ENCODE peak calls at places on chromosome 17, in nine cellular contexts. One of them, this sample, is unnamed.

GRCh38 chr17:74606050-74606449 is 14.0 kb upstream of the CD300LD start:
- DNase-seq in naive thymus-derived CD8-positive, alpha-beta T cell: no peak
- DNase-seq in endothelial cell: no peak
- DNase-seq in head of caudate nucleus: no peak
- DNase-seq in WTC11: no peak
- DNase-seq in NCI-H1105 treated with DMSO at 0.1 percent for 48 hours: no peak
- DNase-seq in CD8-positive, alpha-beta T cell: no peak
- DNase-seq in GM23248: no peak
- DNase-seq in H54: no peak
- DNase-seq in this sample: no peak

GRCh38 chr17:1229354-1229890 is 40.8 kb upstream of the BHLHA9 start:
- DNase-seq in naive thymus-derived CD8-positive, alpha-beta T cell: peak
- DNase-seq in endothelial cell: peak
- DNase-seq in head of caudate nucleus: peak
- DNase-seq in WTC11: peak
- DNase-seq in NCI-H1105 treated with DMSO at 0.1 percent for 48 hours: no peak
- DNase-seq in CD8-positive, alpha-beta T cell: no peak
- DNase-seq in GM23248: peak
- DNase-seq in H54: no peak
- DNase-seq in this sample: peak

GRCh38 chr17:43927101-43927935 is 15.0 kb downstream of the PPY start:
- DNase-seq in naive thymus-derived CD8-positive, alpha-beta T cell: peak
- DNase-seq in endothelial cell: no peak
- DNase-seq in head of caudate nucleus: no peak
- DNase-seq in WTC11: no peak
- DNase-seq in NCI-H1105 treated with DMSO at 0.1 percent for 48 hours: no peak
- DNase-seq in CD8-positive, alpha-beta T cell: no peak
- DNase-seq in GM23248: peak
- DNase-seq in H54: no peak
- DNase-seq in this sample: no peak

GRCh38 chr17:46944931-46945330 is 22.0 kb downstream of the GOSR2 start:
- DNase-seq in naive thymus-derived CD8-positive, alpha-beta T cell: no peak
- DNase-seq in endothelial cell: no peak
- DNase-seq in head of caudate nucleus: no peak
- DNase-seq in WTC11: no peak
- DNase-seq in NCI-H1105 treated with DMSO at 0.1 percent for 48 hours: no peak
- DNase-seq in CD8-positive, alpha-beta T cell: no peak
- DNase-seq in GM23248: peak
- DNase-seq in H54: no peak
- DNase-seq in this sample: no peak

GRCh38 chr17:70597774-70598173 is 428.4 kb downstream of the KCNJ2 start:
- DNase-seq in naive thymus-derived CD8-positive, alpha-beta T cell: no peak
- DNase-seq in endothelial cell: no peak
- DNase-seq in head of caudate nucleus: no peak
- DNase-seq in WTC11: no peak
- DNase-seq in NCI-H1105 treated with DMSO at 0.1 percent for 48 hours: peak
- DNase-seq in CD8-positive, alpha-beta T cell: no peak
- DNase-seq in GM23248: no peak
- DNase-seq in H54: no peak
- DNase-seq in this sample: no peak

GRCh38 chr17:29958947-29959657 is 17.7 kb downstream of the EFCAB5 start:
- DNase-seq in naive thymus-derived CD8-positive, alpha-beta T cell: no peak
- DNase-seq in endothelial cell: no peak
- DNase-seq in head of caudate nucleus: no peak
- DNase-seq in WTC11: no peak
- DNase-seq in NCI-H1105 treated with DMSO at 0.1 percent for 48 hours: no peak
- DNase-seq in CD8-positive, alpha-beta T cell: no peak
- DNase-seq in GM23248: peak
- DNase-seq in H54: peak
- DNase-seq in this sample: no peak

GRCh38 chr17:78971764-78972506 is 7.8 kb downstream of the LGALS3BP start:
- DNase-seq in naive thymus-derived CD8-positive, alpha-beta T cell: no peak
- DNase-seq in endothelial cell: no peak
- DNase-seq in head of caudate nucleus: no peak
- DNase-seq in WTC11: no peak
- DNase-seq in NCI-H1105 treated with DMSO at 0.1 percent for 48 hours: no peak
- DNase-seq in CD8-positive, alpha-beta T cell: no peak
- DNase-seq in GM23248: no peak
- DNase-seq in H54: no peak
- DNase-seq in this sample: no peak

GRCh38 chr17:17902357-17902756 is 65.6 kb upstream of the SREBF1 start:
- DNase-seq in naive thymus-derived CD8-positive, alpha-beta T cell: no peak
- DNase-seq in endothelial cell: no peak
- DNase-seq in head of caudate nucleus: no peak
- DNase-seq in WTC11: no peak
- DNase-seq in NCI-H1105 treated with DMSO at 0.1 percent for 48 hours: no peak
- DNase-seq in CD8-positive, alpha-beta T cell: no peak
- DNase-seq in GM23248: no peak
- DNase-seq in H54: no peak
- DNase-seq in this sample: no peak

GRCh38 chr17:18151290-18151689 is 32.3 kb upstream of the ALKBH5 start:
- DNase-seq in naive thymus-derived CD8-positive, alpha-beta T cell: no peak
- DNase-seq in endothelial cell: no peak
- DNase-seq in head of caudate nucleus: no peak
- DNase-seq in WTC11: no peak
- DNase-seq in NCI-H1105 treated with DMSO at 0.1 percent for 48 hours: no peak
- DNase-seq in CD8-positive, alpha-beta T cell: no peak
- DNase-seq in GM23248: no peak
- DNase-seq in H54: no peak
- DNase-seq in this sample: no peak

GRCh38 chr17:20083460-20083859 is 74.3 kb downstream of the SPECC1 start:
- DNase-seq in naive thymus-derived CD8-positive, alpha-beta T cell: no peak
- DNase-seq in endothelial cell: no peak
- DNase-seq in head of caudate nucleus: no peak
- DNase-seq in WTC11: no peak
- DNase-seq in NCI-H1105 treated with DMSO at 0.1 percent for 48 hours: no peak
- DNase-seq in CD8-positive, alpha-beta T cell: no peak
- DNase-seq in GM23248: peak
- DNase-seq in H54: no peak
- DNase-seq in this sample: no peak

GRCh38 chr17:42617956-42618431 is 8.5 kb downstream of the TUBG1 start:
- DNase-seq in naive thymus-derived CD8-positive, alpha-beta T cell: no peak
- DNase-seq in endothelial cell: no peak
- DNase-seq in head of caudate nucleus: no peak
- DNase-seq in WTC11: no peak
- DNase-seq in NCI-H1105 treated with DMSO at 0.1 percent for 48 hours: peak
- DNase-seq in CD8-positive, alpha-beta T cell: no peak
- DNase-seq in GM23248: no peak
- DNase-seq in H54: no peak
- DNase-seq in this sample: no peak

GRCh38 chr17:5584383-5584951 is at the start of gene NLRP1:
- DNase-seq in naive thymus-derived CD8-positive, alpha-beta T cell: peak
- DNase-seq in endothelial cell: no peak
- DNase-seq in head of caudate nucleus: peak
- DNase-seq in WTC11: no peak
- DNase-seq in NCI-H1105 treated with DMSO at 0.1 percent for 48 hours: peak
- DNase-seq in CD8-positive, alpha-beta T cell: peak
- DNase-seq in GM23248: peak
- DNase-seq in H54: peak
- DNase-seq in this sample: peak

GRCh38 chr17:57946798-57947358 is 8.3 kb downstream of the CUEDC1 start:
- DNase-seq in naive thymus-derived CD8-positive, alpha-beta T cell: no peak
- DNase-seq in endothelial cell: no peak
- DNase-seq in head of caudate nucleus: no peak
- DNase-seq in WTC11: no peak
- DNase-seq in NCI-H1105 treated with DMSO at 0.1 percent for 48 hours: peak
- DNase-seq in CD8-positive, alpha-beta T cell: no peak
- DNase-seq in GM23248: peak
- DNase-seq in H54: peak
- DNase-seq in this sample: no peak

GRCh38 chr17:81513669-81514484 is 1.3 kb upstream of the ACTG1 start:
- DNase-seq in naive thymus-derived CD8-positive, alpha-beta T cell: peak
- DNase-seq in endothelial cell: peak
- DNase-seq in head of caudate nucleus: peak
- DNase-seq in WTC11: peak
- DNase-seq in NCI-H1105 treated with DMSO at 0.1 percent for 48 hours: peak
- DNase-seq in CD8-positive, alpha-beta T cell: no peak
- DNase-seq in GM23248: peak
- DNase-seq in H54: no peak
- DNase-seq in this sample: no peak

GRCh38 chr17:82244413-82245140 is 15.7 kb downstream of the SLC16A3 start:
- DNase-seq in naive thymus-derived CD8-positive, alpha-beta T cell: no peak
- DNase-seq in endothelial cell: no peak
- DNase-seq in head of caudate nucleus: peak
- DNase-seq in WTC11: no peak
- DNase-seq in NCI-H1105 treated with DMSO at 0.1 percent for 48 hours: no peak
- DNase-seq in CD8-positive, alpha-beta T cell: no peak
- DNase-seq in GM23248: peak
- DNase-seq in H54: no peak
- DNase-seq in this sample: no peak

GRCh38 chr17:17989618-17990017 is 17.0 kb downstream of the DRC3 start:
- DNase-seq in naive thymus-derived CD8-positive, alpha-beta T cell: no peak
- DNase-seq in endothelial cell: no peak
- DNase-seq in head of caudate nucleus: no peak
- DNase-seq in WTC11: no peak
- DNase-seq in NCI-H1105 treated with DMSO at 0.1 percent for 48 hours: no peak
- DNase-seq in CD8-positive, alpha-beta T cell: no peak
- DNase-seq in GM23248: no peak
- DNase-seq in H54: no peak
- DNase-seq in this sample: no peak

GRCh38 chr17:3763777-3764170 is 37.2 kb downstream of the ITGAE start:
- DNase-seq in naive thymus-derived CD8-positive, alpha-beta T cell: no peak
- DNase-seq in endothelial cell: no peak
- DNase-seq in head of caudate nucleus: no peak
- DNase-seq in WTC11: no peak
- DNase-seq in NCI-H1105 treated with DMSO at 0.1 percent for 48 hours: no peak
- DNase-seq in CD8-positive, alpha-beta T cell: no peak
- DNase-seq in GM23248: no peak
- DNase-seq in H54: no peak
- DNase-seq in this sample: no peak

GRCh38 chr17:8125196-8125946 is 1.5 kb upstream of the HES7 start:
- DNase-seq in naive thymus-derived CD8-positive, alpha-beta T cell: peak
- DNase-seq in endothelial cell: peak
- DNase-seq in head of caudate nucleus: peak
- DNase-seq in WTC11: peak
- DNase-seq in NCI-H1105 treated with DMSO at 0.1 percent for 48 hours: peak
- DNase-seq in CD8-positive, alpha-beta T cell: peak
- DNase-seq in GM23248: peak
- DNase-seq in H54: no peak
- DNase-seq in this sample: peak

GRCh38 chr17:8459109-8459508 is 23.4 kb downstream of the NDEL1 start:
- DNase-seq in naive thymus-derived CD8-positive, alpha-beta T cell: no peak
- DNase-seq in endothelial cell: no peak
- DNase-seq in head of caudate nucleus: no peak
- DNase-seq in WTC11: no peak
- DNase-seq in NCI-H1105 treated with DMSO at 0.1 percent for 48 hours: peak
- DNase-seq in CD8-positive, alpha-beta T cell: no peak
- DNase-seq in GM23248: no peak
- DNase-seq in H54: no peak
- DNase-seq in this sample: no peak

GRCh38 chr17:83181991-83182619 is 102.7 kb downstream of the METRNL start:
- DNase-seq in naive thymus-derived CD8-positive, alpha-beta T cell: no peak
- DNase-seq in endothelial cell: no peak
- DNase-seq in head of caudate nucleus: no peak
- DNase-seq in WTC11: peak
- DNase-seq in NCI-H1105 treated with DMSO at 0.1 percent for 48 hours: no peak
- DNase-seq in CD8-positive, alpha-beta T cell: no peak
- DNase-seq in GM23248: no peak
- DNase-seq in H54: no peak
- DNase-seq in this sample: no peak

GRCh38 chr17:34447406-34447805 is 84.4 kb upstream of the CCL1 start:
- DNase-seq in naive thymus-derived CD8-positive, alpha-beta T cell: no peak
- DNase-seq in endothelial cell: no peak
- DNase-seq in head of caudate nucleus: no peak
- DNase-seq in WTC11: no peak
- DNase-seq in NCI-H1105 treated with DMSO at 0.1 percent for 48 hours: no peak
- DNase-seq in CD8-positive, alpha-beta T cell: no peak
- DNase-seq in GM23248: no peak
- DNase-seq in H54: no peak
- DNase-seq in this sample: no peak

GRCh38 chr17:47735139-47735464 is 2.1 kb downstream of the TBX21 start:
- DNase-seq in naive thymus-derived CD8-positive, alpha-beta T cell: no peak
- DNase-seq in endothelial cell: no peak
- DNase-seq in head of caudate nucleus: no peak
- DNase-seq in WTC11: no peak
- DNase-seq in NCI-H1105 treated with DMSO at 0.1 percent for 48 hours: no peak
- DNase-seq in CD8-positive, alpha-beta T cell: no peak
- DNase-seq in GM23248: no peak
- DNase-seq in H54: no peak
- DNase-seq in this sample: no peak

GRCh38 chr17:56587298-56587697 is 6.2 kb upstream of the NOG start:
- DNase-seq in naive thymus-derived CD8-positive, alpha-beta T cell: no peak
- DNase-seq in endothelial cell: no peak
- DNase-seq in head of caudate nucleus: no peak
- DNase-seq in WTC11: no peak
- DNase-seq in NCI-H1105 treated with DMSO at 0.1 percent for 48 hours: no peak
- DNase-seq in CD8-positive, alpha-beta T cell: no peak
- DNase-seq in GM23248: no peak
- DNase-seq in H54: no peak
- DNase-seq in this sample: no peak

This sample was measured in effector CD4-positive, alpha-beta T cell.